ENCODE peak calls at places on chromosomes 7 and 10, in eight cellular contexts. One of them, this sample, is unnamed.

GRCh38 chr10:34286136-34286739 is 528.9 kb downstream of the PARD3 start:
- DNase-seq in fibroblast of pulmonary artery: no peak
- DNase-seq in lower lobe of right lung: no peak
- DNase-seq in C1 segment of cervical spinal cord: no peak
- DNase-seq in tibial artery: no peak
- DNase-seq in ELF-1: no peak
- DNase-seq in CD4-positive, alpha-beta memory T cell: no peak
- DNase-seq in Caco-2: no peak
- DNase-seq in this sample: no peak

GRCh38 chr10:24720096-24720495 is 3.6 kb downstream of the ARHGAP21 start:
- DNase-seq in fibroblast of pulmonary artery: no peak
- DNase-seq in lower lobe of right lung: no peak
- DNase-seq in CD4-positive, alpha-beta memory T cell: no peak
- DNase-seq in Caco-2: no peak
- DNase-seq in C1 segment of cervical spinal cord: no peak
- DNase-seq in ELF-1: no peak
- DNase-seq in tibial artery: no peak
- DNase-seq in this sample: no peak

GRCh38 chr10:100338434-100339036 is 8.5 kb upstream of the SCD start:
- DNase-seq in lower lobe of right lung: peak
- DNase-seq in Caco-2: peak
- DNase-seq in CD4-positive, alpha-beta memory T cell: peak
- DNase-seq in tibial artery: peak
- DNase-seq in ELF-1: peak
- DNase-seq in C1 segment of cervical spinal cord: peak
- DNase-seq in fibroblast of pulmonary artery: peak
- DNase-seq in this sample: peak

GRCh38 chr10:44715081-44715480 is 196.1 kb upstream of the TMEM72 start:
- DNase-seq in lower lobe of right lung: no peak
- DNase-seq in tibial artery: no peak
- DNase-seq in CD4-positive, alpha-beta memory T cell: no peak
- DNase-seq in fibroblast of pulmonary artery: peak
- DNase-seq in Caco-2: no peak
- DNase-seq in ELF-1: no peak
- DNase-seq in C1 segment of cervical spinal cord: no peak
- DNase-seq in this sample: no peak

GRCh38 chr10:119663866-119664698 is 12.9 kb downstream of the BAG3 start:
- DNase-seq in Caco-2: no peak
- DNase-seq in C1 segment of cervical spinal cord: no peak
- DNase-seq in CD4-positive, alpha-beta memory T cell: peak
- DNase-seq in lower lobe of right lung: no peak
- DNase-seq in tibial artery: no peak
- DNase-seq in ELF-1: no peak
- DNase-seq in fibroblast of pulmonary artery: no peak
- DNase-seq in this sample: no peak

GRCh38 chr7:82294258-82294855 is 149.2 kb downstream of the CACNA2D1 start:
- DNase-seq in ELF-1: no peak
- DNase-seq in CD4-positive, alpha-beta memory T cell: no peak
- DNase-seq in lower lobe of right lung: no peak
- DNase-seq in Caco-2: no peak
- DNase-seq in fibroblast of pulmonary artery: peak
- DNase-seq in C1 segment of cervical spinal cord: no peak
- DNase-seq in tibial artery: no peak
- DNase-seq in this sample: no peak

GRCh38 chr7:7002416-7003062 is 176.5 kb upstream of the CCZ1B start:
- DNase-seq in fibroblast of pulmonary artery: no peak
- DNase-seq in C1 segment of cervical spinal cord: no peak
- DNase-seq in lower lobe of right lung: no peak
- DNase-seq in tibial artery: no peak
- DNase-seq in Caco-2: no peak
- DNase-seq in CD4-positive, alpha-beta memory T cell: no peak
- DNase-seq in ELF-1: peak
- DNase-seq in this sample: no peak

GRCh38 chr7:155336812-155337602 is 39.3 kb downstream of the INSIG1 start:
- DNase-seq in CD4-positive, alpha-beta memory T cell: no peak
- DNase-seq in ELF-1: no peak
- DNase-seq in tibial artery: no peak
- DNase-seq in lower lobe of right lung: no peak
- DNase-seq in fibroblast of pulmonary artery: no peak
- DNase-seq in Caco-2: no peak
- DNase-seq in C1 segment of cervical spinal cord: no peak
- DNase-seq in this sample: no peak

GRCh38 chr7:132138817-132139216 is 437.5 kb downstream of the PLXNA4 start:
- DNase-seq in ELF-1: peak
- DNase-seq in CD4-positive, alpha-beta memory T cell: no peak
- DNase-seq in fibroblast of pulmonary artery: no peak
- DNase-seq in C1 segment of cervical spinal cord: no peak
- DNase-seq in lower lobe of right lung: no peak
- DNase-seq in Caco-2: no peak
- DNase-seq in tibial artery: no peak
- DNase-seq in this sample: no peak

GRCh38 chr10:124743188-124744046 is 761 bp downstream of the FAM53B start:
- DNase-seq in CD4-positive, alpha-beta memory T cell: peak
- DNase-seq in fibroblast of pulmonary artery: no peak
- DNase-seq in lower lobe of right lung: peak
- DNase-seq in tibial artery: no peak
- DNase-seq in Caco-2: peak
- DNase-seq in ELF-1: peak
- DNase-seq in C1 segment of cervical spinal cord: no peak
- DNase-seq in this sample: no peak

GRCh38 chr10:113158183-113158582 is 208.1 kb downstream of the TCF7L2 start:
- DNase-seq in fibroblast of pulmonary artery: no peak
- DNase-seq in ELF-1: no peak
- DNase-seq in Caco-2: no peak
- DNase-seq in CD4-positive, alpha-beta memory T cell: no peak
- DNase-seq in tibial artery: no peak
- DNase-seq in lower lobe of right lung: no peak
- DNase-seq in C1 segment of cervical spinal cord: no peak
- DNase-seq in this sample: no peak

GRCh38 chr7:76069238-76069638 is 21.3 kb downstream of the MDH2 start:
- DNase-seq in fibroblast of pulmonary artery: peak
- DNase-seq in tibial artery: peak
- DNase-seq in ELF-1: peak
- DNase-seq in lower lobe of right lung: peak
- DNase-seq in Caco-2: peak
- DNase-seq in C1 segment of cervical spinal cord: peak
- DNase-seq in CD4-positive, alpha-beta memory T cell: no peak
- DNase-seq in this sample: peak

GRCh38 chr10:35236739-35237138 is 99.6 kb upstream of the CCNY start:
- DNase-seq in lower lobe of right lung: no peak
- DNase-seq in ELF-1: no peak
- DNase-seq in fibroblast of pulmonary artery: peak
- DNase-seq in tibial artery: no peak
- DNase-seq in CD4-positive, alpha-beta memory T cell: no peak
- DNase-seq in C1 segment of cervical spinal cord: no peak
- DNase-seq in Caco-2: peak
- DNase-seq in this sample: no peak

GRCh38 chr7:21675255-21675654 is 132.4 kb downstream of the DNAH11 start:
- DNase-seq in lower lobe of right lung: no peak
- DNase-seq in Caco-2: peak
- DNase-seq in fibroblast of pulmonary artery: no peak
- DNase-seq in CD4-positive, alpha-beta memory T cell: no peak
- DNase-seq in C1 segment of cervical spinal cord: no peak
- DNase-seq in tibial artery: no peak
- DNase-seq in ELF-1: peak
- DNase-seq in this sample: no peak

GRCh38 chr7:140231779-140232491 is 55.2 kb upstream of the KDM7A start:
- DNase-seq in CD4-positive, alpha-beta memory T cell: peak
- DNase-seq in C1 segment of cervical spinal cord: no peak
- DNase-seq in lower lobe of right lung: no peak
- DNase-seq in Caco-2: no peak
- DNase-seq in tibial artery: no peak
- DNase-seq in ELF-1: no peak
- DNase-seq in fibroblast of pulmonary artery: no peak
- DNase-seq in this sample: no peak

GRCh38 chr10:35650894-35651293 is 8.8 kb upstream of the FZD8 start:
- DNase-seq in fibroblast of pulmonary artery: no peak
- DNase-seq in C1 segment of cervical spinal cord: no peak
- DNase-seq in lower lobe of right lung: no peak
- DNase-seq in ELF-1: no peak
- DNase-seq in CD4-positive, alpha-beta memory T cell: no peak
- DNase-seq in tibial artery: no peak
- DNase-seq in Caco-2: no peak
- DNase-seq in this sample: no peak

GRCh38 chr7:130506358-130506757 is 14.5 kb downstream of the MEST start:
- DNase-seq in CD4-positive, alpha-beta memory T cell: no peak
- DNase-seq in fibroblast of pulmonary artery: no peak
- DNase-seq in Caco-2: no peak
- DNase-seq in ELF-1: no peak
- DNase-seq in C1 segment of cervical spinal cord: no peak
- DNase-seq in tibial artery: no peak
- DNase-seq in lower lobe of right lung: no peak
- DNase-seq in this sample: no peak

GRCh38 chr10:122475130-122475529 is 13.8 kb downstream of the HTRA1 start:
- DNase-seq in C1 segment of cervical spinal cord: peak
- DNase-seq in tibial artery: peak
- DNase-seq in lower lobe of right lung: no peak
- DNase-seq in ELF-1: no peak
- DNase-seq in CD4-positive, alpha-beta memory T cell: no peak
- DNase-seq in Caco-2: no peak
- DNase-seq in fibroblast of pulmonary artery: no peak
- DNase-seq in this sample: no peak

GRCh38 chr10:121134711-121135110 is 283.5 kb downstream of the WDR11 start:
- DNase-seq in lower lobe of right lung: no peak
- DNase-seq in fibroblast of pulmonary artery: no peak
- DNase-seq in C1 segment of cervical spinal cord: no peak
- DNase-seq in CD4-positive, alpha-beta memory T cell: no peak
- DNase-seq in ELF-1: no peak
- DNase-seq in tibial artery: no peak
- DNase-seq in Caco-2: no peak
- DNase-seq in this sample: no peak

GRCh38 chr10:59362184-59362966 is at the start of gene FAM13C:
- DNase-seq in ELF-1: peak
- DNase-seq in C1 segment of cervical spinal cord: peak
- DNase-seq in CD4-positive, alpha-beta memory T cell: no peak
- DNase-seq in tibial artery: peak
- DNase-seq in lower lobe of right lung: peak
- DNase-seq in Caco-2: peak
- DNase-seq in fibroblast of pulmonary artery: peak
- DNase-seq in this sample: peak

GRCh38 chr10:82277591-82277990 is 402.6 kb downstream of the NRG3 start:
- DNase-seq in tibial artery: no peak
- DNase-seq in Caco-2: no peak
- DNase-seq in lower lobe of right lung: no peak
- DNase-seq in fibroblast of pulmonary artery: peak
- DNase-seq in C1 segment of cervical spinal cord: no peak
- DNase-seq in ELF-1: no peak
- DNase-seq in CD4-positive, alpha-beta memory T cell: no peak
- DNase-seq in this sample: no peak

GRCh38 chr7:78620931-78621330 is 822.4 kb downstream of the PHTF2 start:
- DNase-seq in CD4-positive, alpha-beta memory T cell: no peak
- DNase-seq in C1 segment of cervical spinal cord: no peak
- DNase-seq in fibroblast of pulmonary artery: peak
- DNase-seq in lower lobe of right lung: no peak
- DNase-seq in tibial artery: no peak
- DNase-seq in Caco-2: peak
- DNase-seq in ELF-1: peak
- DNase-seq in this sample: no peak

GRCh38 chr7:20199015-20199737 is 18.0 kb downstream of the MACC1 start:
- DNase-seq in ELF-1: no peak
- DNase-seq in C1 segment of cervical spinal cord: peak
- DNase-seq in tibial artery: peak
- DNase-seq in Caco-2: no peak
- DNase-seq in fibroblast of pulmonary artery: peak
- DNase-seq in CD4-positive, alpha-beta memory T cell: no peak
- DNase-seq in lower lobe of right lung: peak
- DNase-seq in this sample: no peak

GRCh38 chr10:103757531-103758293 is 97.7 kb downstream of the SH3PXD2A start:
- DNase-seq in Caco-2: no peak
- DNase-seq in CD4-positive, alpha-beta memory T cell: no peak
- DNase-seq in C1 segment of cervical spinal cord: peak
- DNase-seq in ELF-1: peak
- DNase-seq in fibroblast of pulmonary artery: peak
- DNase-seq in lower lobe of right lung: no peak
- DNase-seq in tibial artery: no peak
- DNase-seq in this sample: peak

GRCh38 chr10:6204063-6204340 is 1.3 kb downstream of the PFKFB3 start:
- DNase-seq in lower lobe of right lung: peak
- DNase-seq in ELF-1: peak
- DNase-seq in Caco-2: peak
- DNase-seq in C1 segment of cervical spinal cord: no peak
- DNase-seq in CD4-positive, alpha-beta memory T cell: peak
- DNase-seq in tibial artery: peak
- DNase-seq in fibroblast of pulmonary artery: no peak
- DNase-seq in this sample: no peak

GRCh38 chr10:115831025-115831424 is 442.0 kb downstream of the GFRA1 start:
- DNase-seq in fibroblast of pulmonary artery: no peak
- DNase-seq in tibial artery: no peak
- DNase-seq in CD4-positive, alpha-beta memory T cell: no peak
- DNase-seq in lower lobe of right lung: no peak
- DNase-seq in Caco-2: no peak
- DNase-seq in C1 segment of cervical spinal cord: no peak
- DNase-seq in ELF-1: no peak
- DNase-seq in this sample: no peak

GRCh38 chr10:72095195-72095594 is 6.8 kb upstream of the SPOCK2 start:
- DNase-seq in CD4-positive, alpha-beta memory T cell: no peak
- DNase-seq in ELF-1: no peak
- DNase-seq in Caco-2: no peak
- DNase-seq in lower lobe of right lung: no peak
- DNase-seq in C1 segment of cervical spinal cord: no peak
- DNase-seq in tibial artery: no peak
- DNase-seq in fibroblast of pulmonary artery: no peak
- DNase-seq in this sample: no peak

GRCh38 chr10:6766061-6766460 is 186.0 kb upstream of the PRKCQ start:
- DNase-seq in CD4-positive, alpha-beta memory T cell: no peak
- DNase-seq in fibroblast of pulmonary artery: peak
- DNase-seq in ELF-1: no peak
- DNase-seq in Caco-2: no peak
- DNase-seq in lower lobe of right lung: no peak
- DNase-seq in C1 segment of cervical spinal cord: no peak
- DNase-seq in tibial artery: no peak
- DNase-seq in this sample: no peak

GRCh38 chr10:70063418-70064098 is 10.9 kb downstream of the MACROH2A2 start:
- DNase-seq in CD4-positive, alpha-beta memory T cell: no peak
- DNase-seq in C1 segment of cervical spinal cord: no peak
- DNase-seq in Caco-2: no peak
- DNase-seq in ELF-1: no peak
- DNase-seq in lower lobe of right lung: no peak
- DNase-seq in tibial artery: no peak
- DNase-seq in fibroblast of pulmonary artery: no peak
- DNase-seq in this sample: no peak

GRCh38 chr10:44065788-44066075 is 319.2 kb downstream of the CXCL12 start:
- DNase-seq in tibial artery: no peak
- DNase-seq in CD4-positive, alpha-beta memory T cell: no peak
- DNase-seq in fibroblast of pulmonary artery: no peak
- DNase-seq in ELF-1: no peak
- DNase-seq in Caco-2: no peak
- DNase-seq in lower lobe of right lung: no peak
- DNase-seq in C1 segment of cervical spinal cord: no peak
- DNase-seq in this sample: no peak

GRCh38 chr7:16989883-16990413 is 108.2 kb upstream of the AGR3 start:
- DNase-seq in tibial artery: peak
- DNase-seq in ELF-1: no peak
- DNase-seq in CD4-positive, alpha-beta memory T cell: no peak
- DNase-seq in lower lobe of right lung: peak
- DNase-seq in C1 segment of cervical spinal cord: peak
- DNase-seq in fibroblast of pulmonary artery: peak
- DNase-seq in Caco-2: peak
- DNase-seq in this sample: peak

GRCh38 chr7:33671521-33672262 is 233.6 kb upstream of the BMPER start:
- DNase-seq in tibial artery: no peak
- DNase-seq in C1 segment of cervical spinal cord: no peak
- DNase-seq in ELF-1: no peak
- DNase-seq in Caco-2: no peak
- DNase-seq in CD4-positive, alpha-beta memory T cell: no peak
- DNase-seq in lower lobe of right lung: no peak
- DNase-seq in fibroblast of pulmonary artery: no peak
- DNase-seq in this sample: no peak

GRCh38 chr7:100545636-100546128 is 6.7 kb downstream of the AGFG2 start:
- DNase-seq in fibroblast of pulmonary artery: peak
- DNase-seq in C1 segment of cervical spinal cord: peak
- DNase-seq in tibial artery: peak
- DNase-seq in CD4-positive, alpha-beta memory T cell: peak
- DNase-seq in lower lobe of right lung: no peak
- DNase-seq in Caco-2: peak
- DNase-seq in ELF-1: peak
- DNase-seq in this sample: peak